ENCODE peak calls at places on chromosome 10, in eight cellular contexts. One of them, this sample, is unnamed.

GRCh38 chr10:130498934-130499333 is 362.7 kb downstream of the GLRX3 start:
- DNase-seq in K562: no peak
- DNase-seq in H1: no peak
- DNase-seq in SK-N-SH: no peak
- DNase-seq in HepG2: no peak
- DNase-seq in WTC11: no peak
- DNase-seq in A549: no peak
- DNase-seq in IMR-90: no peak
- DNase-seq in this sample: no peak

GRCh38 chr10:51937736-51938135 is 238.3 kb upstream of the CSTF2T start:
- DNase-seq in K562: no peak
- DNase-seq in IMR-90: peak
- DNase-seq in HepG2: no peak
- DNase-seq in SK-N-SH: no peak
- DNase-seq in H1: no peak
- DNase-seq in A549: no peak
- DNase-seq in WTC11: no peak
- DNase-seq in this sample: no peak

GRCh38 chr10:130137077-130137448 is 872 bp downstream of the GLRX3 start:
- DNase-seq in IMR-90: peak
- DNase-seq in WTC11: no peak
- DNase-seq in SK-N-SH: peak
- DNase-seq in A549: peak
- DNase-seq in HepG2: peak
- DNase-seq in K562: peak
- DNase-seq in H1: no peak
- DNase-seq in this sample: no peak

GRCh38 chr10:72122221-72122620 is 33.9 kb upstream of the SPOCK2 start:
- DNase-seq in A549: no peak
- DNase-seq in IMR-90: no peak
- DNase-seq in SK-N-SH: no peak
- DNase-seq in WTC11: no peak
- DNase-seq in K562: no peak
- DNase-seq in H1: no peak
- DNase-seq in HepG2: no peak
- DNase-seq in this sample: no peak

GRCh38 chr10:36531621-36532020 is 593.8 kb upstream of the ANKRD30A start:
- DNase-seq in WTC11: no peak
- DNase-seq in H1: no peak
- DNase-seq in HepG2: no peak
- DNase-seq in A549: no peak
- DNase-seq in SK-N-SH: no peak
- DNase-seq in IMR-90: peak
- DNase-seq in K562: no peak
- DNase-seq in this sample: no peak

GRCh38 chr10:133100706-133101463 is 13.2 kb downstream of the ADGRA1 start:
- DNase-seq in K562: peak
- DNase-seq in A549: no peak
- DNase-seq in H1: peak
- DNase-seq in HepG2: no peak
- DNase-seq in WTC11: peak
- DNase-seq in IMR-90: no peak
- DNase-seq in SK-N-SH: no peak
- DNase-seq in this sample: no peak

GRCh38 chr10:6141296-6142151 is 52.7 kb downstream of the RBM17 start:
- DNase-seq in SK-N-SH: peak
- DNase-seq in A549: peak
- DNase-seq in H1: no peak
- DNase-seq in IMR-90: peak
- DNase-seq in K562: no peak
- DNase-seq in HepG2: no peak
- DNase-seq in WTC11: no peak
- DNase-seq in this sample: peak

GRCh38 chr10:46231087-46231486 is 55.7 kb upstream of the ANTXRL start:
- DNase-seq in A549: no peak
- DNase-seq in K562: no peak
- DNase-seq in H1: peak
- DNase-seq in SK-N-SH: no peak
- DNase-seq in IMR-90: no peak
- DNase-seq in WTC11: no peak
- DNase-seq in HepG2: no peak
- DNase-seq in this sample: no peak

GRCh38 chr10:13717571-13717935 is 130.8 kb downstream of the PRPF18 start:
- DNase-seq in A549: no peak
- DNase-seq in K562: no peak
- DNase-seq in SK-N-SH: no peak
- DNase-seq in WTC11: no peak
- DNase-seq in HepG2: no peak
- DNase-seq in H1: no peak
- DNase-seq in IMR-90: no peak
- DNase-seq in this sample: no peak

GRCh38 chr10:5629789-5630436 is 36.5 kb downstream of the ASB13 start:
- DNase-seq in IMR-90: peak
- DNase-seq in H1: peak
- DNase-seq in A549: peak
- DNase-seq in HepG2: peak
- DNase-seq in SK-N-SH: peak
- DNase-seq in WTC11: peak
- DNase-seq in K562: peak
- DNase-seq in this sample: peak

GRCh38 chr10:124671486-124672075 is 72.6 kb downstream of the FAM53B start:
- DNase-seq in K562: peak
- DNase-seq in WTC11: no peak
- DNase-seq in SK-N-SH: peak
- DNase-seq in H1: no peak
- DNase-seq in HepG2: peak
- DNase-seq in A549: peak
- DNase-seq in IMR-90: no peak
- DNase-seq in this sample: no peak

GRCh38 chr10:61627266-61627665 is 35.5 kb upstream of the CABCOCO1 start:
- DNase-seq in IMR-90: peak
- DNase-seq in HepG2: no peak
- DNase-seq in SK-N-SH: no peak
- DNase-seq in K562: no peak
- DNase-seq in WTC11: no peak
- DNase-seq in A549: no peak
- DNase-seq in H1: no peak
- DNase-seq in this sample: no peak

GRCh38 chr10:97321032-97321806 is 2.1 kb downstream of the FRAT1 start:
- DNase-seq in SK-N-SH: no peak
- DNase-seq in IMR-90: no peak
- DNase-seq in WTC11: peak
- DNase-seq in A549: no peak
- DNase-seq in HepG2: no peak
- DNase-seq in K562: no peak
- DNase-seq in H1: peak
- DNase-seq in this sample: no peak

GRCh38 chr10:97321807-97322195 is 2.7 kb downstream of the FRAT1 start:
- DNase-seq in A549: no peak
- DNase-seq in SK-N-SH: no peak
- DNase-seq in H1: no peak
- DNase-seq in HepG2: no peak
- DNase-seq in WTC11: no peak
- DNase-seq in IMR-90: no peak
- DNase-seq in K562: no peak
- DNase-seq in this sample: no peak

GRCh38 chr10:97327348-97328294 is 6.9 kb downstream of the FRAT2 start:
- DNase-seq in IMR-90: no peak
- DNase-seq in A549: peak
- DNase-seq in WTC11: no peak
- DNase-seq in H1: no peak
- DNase-seq in SK-N-SH: no peak
- DNase-seq in HepG2: peak
- DNase-seq in K562: peak
- DNase-seq in this sample: no peak

GRCh38 chr10:97328646-97329453 is 5.7 kb downstream of the FRAT2 start:
- DNase-seq in SK-N-SH: no peak
- DNase-seq in K562: no peak
- DNase-seq in HepG2: peak
- DNase-seq in A549: no peak
- DNase-seq in WTC11: no peak
- DNase-seq in H1: no peak
- DNase-seq in IMR-90: peak
- DNase-seq in this sample: no peak

GRCh38 chr10:97325754-97326153 is 6.7 kb downstream of the FRAT1 start:
- DNase-seq in H1: no peak
- DNase-seq in SK-N-SH: no peak
- DNase-seq in HepG2: no peak
- DNase-seq in K562: no peak
- DNase-seq in WTC11: no peak
- DNase-seq in A549: no peak
- DNase-seq in IMR-90: no peak
- DNase-seq in this sample: no peak
- TF ChIP-seq USF2 in H1: no peak
- TF ChIP-seq USF2 in SK-N-SH: no peak
- TF ChIP-seq USF2 in HepG2: no peak
- TF ChIP-seq USF2 in K562: no peak
- TF ChIP-seq USF2 in WTC11: no peak
- TF ChIP-seq USF2 in A549: no peak
- TF ChIP-seq USF2 in IMR-90: no peak
- TF ChIP-seq USF2 in this sample: no peak

DNA sequence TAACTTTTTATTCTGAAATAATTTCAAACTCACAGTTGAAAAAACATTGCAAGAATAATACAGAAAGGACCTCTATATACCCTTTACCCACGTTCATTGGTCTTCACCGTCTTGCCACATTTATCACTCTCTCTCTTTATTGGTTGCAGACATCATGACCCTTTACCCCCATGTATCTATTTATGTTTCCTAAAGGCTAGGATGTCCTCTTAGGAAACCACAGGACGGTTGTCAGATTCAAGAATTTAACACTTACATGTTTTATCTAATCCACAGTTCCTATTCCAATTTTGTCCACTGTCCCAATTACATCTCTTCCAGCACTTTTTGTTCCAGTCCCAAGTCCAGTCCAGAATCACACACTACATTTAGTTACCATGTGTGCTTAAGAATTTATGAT is 67.6 kb upstream of the FGFR2 start:
- DNase-seq in IMR-90: no peak
- DNase-seq in HepG2: no peak
- DNase-seq in H1: no peak
- DNase-seq in WTC11: no peak
- DNase-seq in A549: no peak
- DNase-seq in K562: no peak
- DNase-seq in SK-N-SH: no peak
- DNase-seq in this sample: no peak
- TF ChIP-seq USF2 in IMR-90: no peak
- TF ChIP-seq USF2 in HepG2: no peak
- TF ChIP-seq USF2 in H1: no peak
- TF ChIP-seq USF2 in WTC11: no peak
- TF ChIP-seq USF2 in A549: no peak
- TF ChIP-seq USF2 in K562: no peak
- TF ChIP-seq USF2 in SK-N-SH: no peak
- TF ChIP-seq USF2 in this sample: no peak

DNA sequence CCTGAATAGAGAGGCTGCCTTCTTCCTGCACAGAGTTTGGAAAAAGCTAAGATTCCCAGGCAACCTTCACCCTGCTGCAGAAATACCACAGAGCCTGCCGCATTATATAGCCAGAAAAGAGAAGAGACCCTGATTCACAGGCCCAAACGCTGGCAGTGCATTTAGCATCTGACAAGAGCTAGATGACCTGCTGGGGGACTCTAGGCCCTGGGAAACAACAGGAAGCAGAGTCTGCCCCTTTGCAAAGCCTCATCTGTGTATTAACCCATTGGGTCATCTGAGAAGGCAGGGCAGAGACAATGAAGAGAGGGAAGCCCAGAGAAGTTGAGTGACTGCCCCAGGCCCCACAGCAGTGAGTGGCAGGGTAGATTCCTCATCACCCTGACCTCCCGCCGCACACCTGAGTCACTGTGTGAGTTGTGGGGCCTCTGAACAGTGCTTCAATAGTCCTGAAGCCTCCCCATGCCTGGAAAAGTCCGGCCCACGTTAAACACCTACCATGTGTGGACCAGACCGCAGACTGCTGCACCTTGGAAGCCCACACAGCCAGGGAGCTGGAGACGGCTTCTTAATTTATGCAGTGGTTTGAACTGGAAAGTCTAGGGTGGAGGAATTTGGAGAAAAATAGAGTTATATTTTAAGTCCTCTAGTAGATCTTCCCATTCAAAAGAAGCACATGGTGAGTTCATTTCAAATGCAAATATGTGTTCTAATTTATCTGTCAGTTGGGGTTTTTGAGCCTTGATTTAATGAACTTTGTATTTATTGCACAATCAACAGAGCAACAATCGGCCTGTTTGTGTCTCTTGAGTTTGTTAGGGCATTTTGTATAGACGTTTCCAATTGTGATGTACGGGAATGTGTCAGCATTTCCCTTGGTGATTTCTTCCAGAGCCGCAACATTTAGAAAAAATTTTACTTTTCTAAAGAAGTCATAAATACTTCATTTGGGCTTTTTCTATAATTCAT is 80.4 kb upstream of the GPR26 start:
- DNase-seq in WTC11: no peak
- DNase-seq in HepG2: no peak
- DNase-seq in H1: no peak
- DNase-seq in A549: no peak
- DNase-seq in SK-N-SH: no peak
- DNase-seq in IMR-90: no peak
- DNase-seq in K562: no peak
- DNase-seq in this sample: no peak
- TF ChIP-seq USF2 in WTC11: no peak
- TF ChIP-seq USF2 in HepG2: no peak
- TF ChIP-seq USF2 in H1: no peak
- TF ChIP-seq USF2 in A549: no peak
- TF ChIP-seq USF2 in SK-N-SH: no peak
- TF ChIP-seq USF2 in IMR-90: no peak
- TF ChIP-seq USF2 in K562: no peak
- TF ChIP-seq USF2 in this sample: no peak

DNA sequence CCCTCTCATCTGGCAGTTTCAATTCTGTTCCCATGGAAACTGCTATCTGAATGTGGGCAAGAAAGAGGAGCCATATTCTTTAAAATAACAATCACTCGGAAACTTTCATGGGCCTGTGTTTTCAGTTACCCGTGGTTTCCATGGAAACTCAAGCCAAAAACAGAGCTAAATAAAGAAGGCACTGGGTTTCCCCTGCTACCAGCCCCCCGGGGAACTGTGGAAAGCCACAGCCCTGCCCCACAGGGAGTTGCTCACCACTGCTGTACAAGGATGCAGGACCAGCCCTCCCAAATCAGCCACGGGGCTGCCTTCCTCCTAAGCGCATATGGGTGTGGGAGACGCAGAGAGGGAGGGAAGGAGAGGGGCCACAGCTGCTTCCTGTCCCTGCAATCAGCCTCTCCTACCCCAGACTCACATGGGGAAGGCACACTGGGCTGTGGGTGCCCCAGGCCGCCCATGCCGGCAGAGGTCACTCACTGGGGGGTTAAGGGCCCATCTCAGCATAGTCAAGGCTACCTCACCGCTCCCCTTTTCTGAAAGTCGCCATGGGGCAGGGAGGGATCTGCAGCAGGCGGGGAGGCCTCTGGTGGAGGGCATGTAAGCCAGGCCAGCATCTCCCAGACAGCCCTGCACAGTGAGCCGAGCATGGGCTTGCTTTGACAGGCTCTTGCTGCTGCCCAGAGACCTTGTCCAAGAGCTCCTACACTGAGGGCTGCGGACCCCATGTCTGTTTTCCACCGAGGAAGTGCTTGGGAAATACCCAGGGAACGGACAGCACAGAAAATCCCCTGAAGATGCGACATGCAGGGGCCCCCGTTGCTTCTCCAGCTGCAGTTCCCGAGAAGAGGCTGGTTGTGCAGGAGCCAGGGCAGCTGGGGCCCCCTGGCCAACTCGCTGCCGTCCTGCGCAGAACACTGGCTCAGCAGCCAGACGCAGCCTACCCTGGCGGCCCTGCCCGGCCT is 157.3 kb upstream of the PPP2R2D start:
- DNase-seq in HepG2: no peak
- DNase-seq in H1: no peak
- DNase-seq in IMR-90: no peak
- DNase-seq in A549: no peak
- DNase-seq in K562: no peak
- DNase-seq in WTC11: no peak
- DNase-seq in SK-N-SH: peak
- DNase-seq in this sample: peak
- TF ChIP-seq USF2 in HepG2: no peak
- TF ChIP-seq USF2 in H1: no peak
- TF ChIP-seq USF2 in IMR-90: no peak
- TF ChIP-seq USF2 in A549: no peak
- TF ChIP-seq USF2 in K562: no peak
- TF ChIP-seq USF2 in WTC11: no peak
- TF ChIP-seq USF2 in SK-N-SH: no peak
- TF ChIP-seq USF2 in this sample: no peak